ENCODE peak calls at places on chromosomes 4 and X, in ten cellular contexts. N, S, A, D, U, I, Q, B, R and F are unnamed samples.

GRCh38 chr4:7784131-7784870 is 155.4 kb downstream of the AFAP1 start:
- DNase-seq in A (no peak), D (no peak), S (no peak), I (no peak), Q (no peak), B (no peak), N (no peak), U (no peak), R (no peak), F (no peak)

GRCh38 chr4:52052475-52052780 is 1.3 kb downstream of the SPATA18 start:
- DNase-seq in I (no peak), R (no peak), D (peak; percentile 54), S (peak; percentile 21), B (no peak), N (peak; percentile 22), A (no peak), Q (no peak), U (no peak), F (no peak)

GRCh38 chr4:102713096-102713495 is 47.7 kb downstream of the MANBA start:
- DNase-seq in N (no peak), A (no peak), R (no peak), D (peak; percentile 58), S (no peak), U (peak; percentile 54), I (no peak), Q (no peak), B (peak; percentile 18), F (peak; percentile 10)

GRCh38 chr4:189090174-189090814 is 850.4 kb upstream of the FRG1 start:
- DNase-seq in D (peak; percentile 1), R (peak; percentile 66), U (peak; percentile 42), A (no peak), S (no peak), N (no peak), Q (no peak), I (no peak), B (peak; percentile 13), F (no peak)

GRCh38 chr4:15778742-15779231 is 659 bp downstream of the CD38 start:
- DNase-seq in B (peak; percentile 13), N (peak; percentile 33), D (no peak), U (peak; percentile 34), I (no peak), R (no peak), S (no peak), A (peak; percentile 64), Q (peak; percentile 81), F (no peak)

GRCh38 chr4:185341377-185341776 is 54.3 kb downstream of the LRP2BP start:
- DNase-seq in D (no peak), S (no peak), A (no peak), U (no peak), B (no peak), I (no peak), Q (no peak), N (no peak), R (no peak), F (no peak)

GRCh38 chrX:48487362-48487785 is 11.4 kb downstream of the FTSJ1 start:
- DNase-seq in N (peak; percentile 94), D (peak; percentile 30), U (peak; percentile 96), A (no peak), R (no peak), Q (no peak), I (peak; percentile 37), S (no peak), B (no peak), F (peak; percentile 95)

GRCh38 chrX:111270339-111270738 is at the start of gene CAPN6:
- DNase-seq in I (no peak), D (no peak), N (no peak), S (no peak), B (no peak), A (peak; percentile 11), U (peak; percentile 13), R (peak; percentile 82), Q (peak; percentile 49), F (no peak)

GRCh38 chr4:46124773-46125172 is 919 bp upstream of the GABRG1 start:
- DNase-seq in N (peak; percentile 4), S (no peak), I (no peak), A (no peak), D (no peak), Q (no peak), B (no peak), R (peak; percentile 73), U (no peak), F (no peak)

GRCh38 chrX:68940601-68941000 is 111.8 kb downstream of the EFNB1 start:
- DNase-seq in U (no peak), Q (no peak), I (no peak), D (no peak), S (no peak), B (no peak), N (peak; percentile 27), R (peak; percentile 38), A (peak; percentile 2), F (no peak)

DNA sequence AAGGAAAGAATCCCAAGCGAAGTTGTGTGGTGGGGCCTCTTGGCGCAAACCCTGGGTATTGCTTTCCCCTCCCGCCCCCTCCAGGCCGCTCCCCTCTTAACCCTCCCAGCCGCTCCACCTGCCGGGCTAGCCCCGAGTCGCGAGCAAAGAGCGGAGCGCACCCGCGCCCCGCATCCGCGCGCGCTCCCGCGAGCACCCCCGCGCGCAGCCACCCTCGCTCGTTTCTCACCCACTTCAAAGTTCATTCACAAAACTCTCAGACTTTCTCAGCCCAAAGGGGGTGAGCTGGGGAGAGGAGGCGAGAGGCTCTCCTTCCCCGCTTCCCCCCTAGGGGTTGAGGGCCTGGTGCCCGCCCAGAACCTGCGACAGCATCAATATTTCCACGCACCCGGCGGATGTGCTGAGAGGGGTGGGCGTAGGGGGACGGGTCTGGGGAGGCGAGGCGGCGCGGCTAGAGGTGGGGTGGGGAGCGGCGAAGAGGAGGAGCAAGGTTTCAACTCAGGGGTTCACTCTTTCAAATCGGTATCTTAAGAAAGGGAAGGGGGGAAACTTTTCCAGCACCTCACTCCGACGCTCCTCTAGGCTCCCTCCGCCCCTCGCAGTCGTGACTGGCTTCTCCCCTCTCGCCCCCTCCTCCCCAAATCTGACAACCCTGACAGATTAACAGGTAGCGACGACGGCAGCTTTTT is 1.8 kb downstream of the MAML3 start:
- DNase-seq in U (no peak), S (no peak), N (no peak), A (peak; percentile 83), D (no peak), I (no peak), B (peak; percentile 61), R (peak; percentile 81), Q (peak; percentile 80), F (no peak)
- TF ChIP-seq CTCF in U (no peak), S (peak; percentile 43), N (peak; percentile 21), A (peak; percentile 36), D (peak; percentile 17), I (peak; percentile 28), B (no peak), R (peak; percentile 56), Q (peak; percentile 24), F (peak; percentile 32)

GRCh38 chrX:40143987-40144386 is 46.2 kb upstream of the BCOR start:
- DNase-seq in R (peak; percentile 38), U (no peak), B (no peak), S (no peak), A (no peak), D (no peak), Q (no peak), N (no peak), I (no peak), F (no peak)
- H3K4me3 ChIP-seq in R (no peak overlapping the region), U (no peak overlapping the region), B (no peak overlapping the region), S (no peak overlapping the region), A (no peak overlapping the region), D (no peak overlapping the region), Q (no peak overlapping the region), N (no peak overlapping the region), I (no peak overlapping the region), F (no peak overlapping the region)

DNA sequence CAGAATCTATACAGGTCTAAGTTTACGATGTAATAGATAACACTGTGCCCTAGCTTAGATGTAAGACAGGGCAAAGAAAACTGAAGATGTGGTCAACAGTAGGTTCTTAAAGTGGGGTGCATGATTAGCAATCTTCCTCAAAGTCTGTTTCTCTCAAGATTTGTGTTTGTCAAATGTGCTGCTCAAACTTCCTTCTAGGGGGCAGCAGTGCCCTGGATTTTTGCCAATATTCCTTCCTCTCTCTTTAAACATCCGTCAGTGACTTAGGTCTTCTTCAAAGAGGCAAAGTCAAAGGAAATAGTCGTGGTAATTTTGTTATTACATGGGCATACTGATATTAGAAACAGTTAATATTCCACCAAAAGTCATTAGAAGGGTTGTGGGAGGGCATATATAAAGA is 4.2 kb upstream of the PDHA2 start:
- DNase-seq in N (no peak), R (peak; percentile 69), Q (no peak), S (peak; percentile 21), A (no peak), U (no peak), B (no peak), D (no peak), I (no peak), F (no peak)
- TF ChIP-seq CTCF in N (no peak), R (peak; percentile 85), Q (no peak), S (no peak), A (no peak), U (no peak), B (no peak), D (no peak), I (no peak), F (peak; percentile 30)

GRCh38 chrX:139803224-139803623 is 95.3 kb upstream of the MCF2 start:
- DNase-seq in R (no peak), N (no peak), I (no peak), U (no peak), A (no peak), D (no peak), B (no peak), S (no peak), Q (no peak), F (no peak)
- H3K4me3 ChIP-seq in R (no peak overlapping the region), N (no peak overlapping the region), I (no peak overlapping the region), U (no peak overlapping the region), A (no peak overlapping the region), D (no peak overlapping the region), B (no peak overlapping the region), S (no peak overlapping the region), Q (no peak overlapping the region), F (no peak overlapping the region)

GRCh38 chrX:70029790-70030189 is 19.9 kb downstream of the AWAT2 start:
- DNase-seq in I (no peak), A (no peak), N (no peak), R (no peak), S (no peak), D (no peak), B (no peak), U (no peak), Q (no peak), F (no peak)

GRCh38 chrX:70034646-70035045 is 15.1 kb downstream of the AWAT2 start:
- DNase-seq in U (no peak), Q (no peak), R (no peak), B (no peak), N (no peak), D (no peak), A (no peak), I (no peak), S (no peak), F (no peak)

GRCh38 chrX:70030242-70030823 is 19.4 kb downstream of the AWAT2 start:
- DNase-seq in U (peak; percentile 47), Q (no peak), A (peak; percentile 13), I (no peak), R (peak; percentile 79), N (peak; percentile 27), B (peak; percentile 51), D (peak; percentile 7), S (peak; percentile 49), F (no peak)

GRCh38 chrX:70033348-70033747 is 16.4 kb downstream of the AWAT2 start:
- DNase-seq in U (peak; percentile 20), B (peak; percentile 17), A (no peak), N (peak; percentile 12), S (peak; percentile 61), I (no peak), D (peak; percentile 3), R (peak; percentile 86), Q (no peak), F (no peak)

GRCh38 chrX:70032797-70033196 is 16.9 kb downstream of the AWAT2 start:
- DNase-seq in S (no peak), Q (no peak), N (no peak), A (no peak), D (no peak), R (no peak), B (no peak), I (no peak), U (no peak), F (no peak)
- TF ChIP-seq CTCF in S (no peak), Q (no peak), N (no peak), A (no peak), D (no peak), R (no peak), B (no peak), I (no peak), U (no peak), F (no peak)